ENCODE peak calls at places on chromosomes 3 and 15, in four cellular contexts. M is K562, P is GM12878, L is HepG2. A is an unnamed sample.

GRCh38 chr3:195133462-195133861 is 137.5 kb downstream of the XXYLT1 start:
- DNase-seq in M (no peak), P (no peak), L (no peak), A (no peak)

GRCh38 chr3:65483475-65483874 is 555.2 kb downstream of the MAGI1 start:
- DNase-seq in M (no peak), P (no peak), L (no peak), A (no peak)

GRCh38 chr3:192133271-192133670 is 594.1 kb downstream of the FGF12 start:
- DNase-seq in M (no peak), P (no peak), L (no peak), A (no peak)

GRCh38 chr3:194749631-194750271 is 64.1 kb downstream of the FAM43A start:
- DNase-seq in M (peak), P (no peak), L (peak), A (no peak)

GRCh38 chr3:96959902-96960596 is 145.7 kb downstream of the EPHA6 start:
- DNase-seq in M (no peak), P (no peak), L (no peak), A (no peak)

GRCh38 chr3:140242818-140243276 is 307.9 kb downstream of the CLSTN2 start:
- DNase-seq in M (no peak), P (no peak), L (no peak), A (no peak)

GRCh38 chr15:34810455-34811146 is 15.3 kb upstream of the ACTC1 start:
- DNase-seq in M (peak), P (no peak), L (no peak), A (no peak)

GRCh38 chr15:55774113-55774970 is 31.4 kb upstream of the PRTG start:
- DNase-seq in M (peak), P (no peak), L (peak), A (peak)

GRCh38 chr3:173396191-173397041 is 1.1 kb upstream of the NLGN1 start:
- DNase-seq in M (no peak), P (no peak), L (no peak), A (no peak)

GRCh38 chr3:123791417-123791816 is 92.7 kb downstream of the MYLK start:
- DNase-seq in M (no peak), P (no peak), L (no peak), A (no peak)

GRCh38 chr3:141738636-141739363 is 702 bp downstream of the RNF7 start:
- DNase-seq in M (peak), P (no peak), L (no peak), A (no peak)

GRCh38 chr3:36172699-36173098 is 207.6 kb upstream of the STAC start:
- DNase-seq in M (no peak), P (no peak), L (no peak), A (no peak)

GRCh38 chr3:111667621-111668239 is 72.6 kb upstream of the ZBED2 start:
- DNase-seq in M (no peak), P (peak), L (no peak), A (peak)

GRCh38 chr3:14788644-14789043 is 30.1 kb upstream of the FGD5 start:
- DNase-seq in M (no peak), P (no peak), L (no peak), A (no peak)

GRCh38 chr15:38247336-38247735 is 5.3 kb upstream of the SPRED1 start:
- DNase-seq in M (no peak), P (no peak), L (no peak), A (no peak)

GRCh38 chr15:20352241-20353200 is 189.1 kb downstream of the GOLGA6L6 start:
- DNase-seq in M (no peak), P (no peak), L (no peak), A (no peak)

GRCh38 chr3:13882876-13883275 is 3.0 kb upstream of the WNT7A start:
- DNase-seq in M (no peak), P (no peak), L (no peak), A (no peak)

GRCh38 chr3:151837057-151837456 is 23.1 kb downstream of the AADAC start:
- DNase-seq in M (peak), P (no peak), L (no peak), A (peak)

GRCh38 chr3:127184870-127185216 is 8.1 kb upstream of the PRR23E start:
- DNase-seq in M (no peak), P (no peak), L (no peak), A (no peak)

GRCh38 chr3:184568918-184569829 is 7.6 kb downstream of the EPHB3 start:
- DNase-seq in M (peak), P (no peak), L (no peak), A (no peak)

GRCh38 chr3:100129944-100130343 is 15.6 kb upstream of the FILIP1L start:
- DNase-seq in M (no peak), P (no peak), L (no peak), A (peak)

DNA sequence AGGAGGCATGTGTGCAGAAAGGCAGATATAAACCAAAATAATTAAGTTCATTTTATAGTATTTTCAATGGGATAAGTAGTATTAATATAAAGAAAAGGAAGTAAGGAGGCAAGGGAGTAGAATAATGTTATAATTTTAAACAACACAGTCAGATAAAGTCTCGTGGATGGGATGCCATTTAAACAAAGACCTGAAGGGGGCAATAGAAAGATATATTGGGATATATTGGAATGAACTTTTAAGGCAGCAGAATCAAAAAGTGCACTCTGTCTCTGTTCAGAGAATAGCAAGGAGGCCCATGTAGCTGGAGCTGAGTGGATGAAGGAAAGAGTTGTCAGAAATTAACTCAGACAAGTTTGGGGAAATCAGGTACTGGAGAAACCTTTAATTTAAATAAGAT is 158.7 kb downstream of the CGGBP1 start:
- DNase-seq in M (no peak), P (no peak), L (no peak), A (no peak)
- TF ChIP-seq GABPA in M (no peak), P (no peak), L (no peak), A (no peak)

DNA sequence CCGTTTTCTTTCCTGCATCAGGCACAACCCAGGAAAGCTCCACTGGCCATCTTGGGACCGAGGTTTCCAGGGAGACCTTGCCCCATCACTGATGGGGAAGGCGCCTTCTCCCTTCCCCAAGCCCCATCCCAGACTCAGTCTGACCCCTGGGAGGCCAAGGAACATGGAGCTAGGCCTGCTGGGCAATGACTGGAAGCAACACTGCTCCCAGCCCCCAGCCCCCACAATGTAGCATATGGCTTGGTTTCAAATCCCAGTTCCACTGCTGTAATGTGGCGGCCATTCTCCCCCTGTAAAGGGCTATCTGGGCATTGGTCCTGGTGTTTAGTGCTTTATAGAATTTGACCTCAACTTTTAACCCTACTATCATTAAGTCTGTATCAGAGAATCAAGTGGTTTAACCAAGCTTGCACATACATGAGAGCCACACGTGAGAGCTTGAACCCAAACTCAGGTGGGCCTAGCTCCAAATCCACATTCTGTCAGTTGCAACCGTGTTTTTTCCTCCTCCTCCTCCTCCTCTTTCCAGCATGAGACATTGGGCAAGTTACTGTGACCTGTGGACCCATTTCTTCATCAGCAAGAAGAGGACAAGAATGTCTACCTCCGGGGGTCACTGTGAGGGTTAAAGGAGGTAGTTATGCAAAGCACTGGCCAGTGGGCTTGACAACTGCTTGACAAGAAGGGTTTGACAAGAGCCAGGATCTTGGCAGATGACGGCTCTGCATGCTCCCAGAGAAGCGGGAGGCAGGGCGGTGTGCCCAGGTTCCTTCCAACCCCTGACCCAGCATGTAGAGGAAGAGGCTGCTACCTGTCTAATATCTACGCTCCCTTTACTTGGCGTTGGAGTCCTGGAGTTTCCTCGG is 37.4 kb downstream of the KLHL25 start:
- DNase-seq in M (no peak), P (no peak), L (no peak), A (no peak)
- TF ChIP-seq GABPA in M (no peak), P (no peak), L (no peak), A (no peak)

GRCh38 chr3:170044280-170044679 is 6.5 kb downstream of the GPR160 start:
- DNase-seq in M (no peak), P (no peak), L (no peak), A (peak)
- TF ChIP-seq GABPA in M (no peak), P (no peak), L (no peak), A (no peak)

GRCh38 chr15:80429964-80430363 is 25.8 kb downstream of the ARNT2 start:
- DNase-seq in M (no peak), P (no peak), L (no peak), A (no peak)

GRCh38 chr15:80434926-80435720 is 30.9 kb downstream of the ARNT2 start:
- DNase-seq in M (no peak), P (no peak), L (peak), A (no peak)

GRCh38 chr15:80436511-80437307 is 32.5 kb downstream of the ARNT2 start:
- DNase-seq in M (no peak), P (no peak), L (peak), A (no peak)

GRCh38 chr15:80433836-80434235 is 29.7 kb downstream of the ARNT2 start:
- DNase-seq in M (no peak), P (no peak), L (no peak), A (no peak)

DNA sequence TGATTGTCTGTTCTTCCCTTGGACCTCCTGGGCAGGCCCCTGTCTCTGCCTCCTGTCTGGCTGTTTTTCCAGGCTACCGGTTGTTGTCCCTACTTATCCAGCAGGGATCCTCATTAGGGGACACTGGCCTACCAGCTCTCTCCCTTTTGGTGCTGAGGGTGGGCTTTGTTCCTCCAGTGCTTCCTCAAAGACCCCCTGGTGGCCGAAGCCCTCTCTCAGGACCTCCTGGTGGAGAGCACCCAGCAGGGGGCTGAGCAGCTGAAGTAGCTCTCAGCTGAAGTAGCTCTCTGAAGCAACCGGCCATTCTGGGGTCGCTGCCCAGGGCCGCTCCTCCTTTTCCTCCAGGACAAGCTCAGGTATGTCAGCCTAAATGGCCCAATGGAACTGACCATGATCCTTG is 27.5 kb downstream of the ARNT2 start:
- DNase-seq in M (no peak), P (no peak), L (no peak), A (no peak)
- TF ChIP-seq GABPA in M (no peak), P (no peak), L (no peak), A (no peak)

DNA sequence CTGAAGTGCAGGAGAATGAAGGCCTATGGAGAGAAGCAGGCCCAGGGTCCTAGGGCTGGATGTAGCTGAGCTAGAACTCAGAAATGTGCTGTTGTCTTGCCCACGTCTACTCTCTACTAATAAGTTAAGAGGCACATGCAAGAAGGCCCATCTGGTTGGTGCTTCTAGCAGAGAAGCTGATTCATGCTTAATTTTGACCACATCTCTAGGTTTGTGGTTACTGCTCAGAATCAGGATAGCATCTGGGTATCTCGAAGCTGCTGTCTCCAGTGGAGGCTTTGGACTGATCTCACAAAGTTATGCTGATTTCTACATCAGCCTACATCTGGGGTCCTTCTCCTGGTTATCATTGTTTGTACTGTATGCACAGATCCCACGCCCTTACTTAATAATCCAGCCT is 87.3 kb downstream of the CACNA1D start:
- DNase-seq in M (no peak), P (no peak), L (no peak), A (no peak)
- TF ChIP-seq GABPA in M (no peak), P (no peak), L (no peak), A (no peak)

DNA sequence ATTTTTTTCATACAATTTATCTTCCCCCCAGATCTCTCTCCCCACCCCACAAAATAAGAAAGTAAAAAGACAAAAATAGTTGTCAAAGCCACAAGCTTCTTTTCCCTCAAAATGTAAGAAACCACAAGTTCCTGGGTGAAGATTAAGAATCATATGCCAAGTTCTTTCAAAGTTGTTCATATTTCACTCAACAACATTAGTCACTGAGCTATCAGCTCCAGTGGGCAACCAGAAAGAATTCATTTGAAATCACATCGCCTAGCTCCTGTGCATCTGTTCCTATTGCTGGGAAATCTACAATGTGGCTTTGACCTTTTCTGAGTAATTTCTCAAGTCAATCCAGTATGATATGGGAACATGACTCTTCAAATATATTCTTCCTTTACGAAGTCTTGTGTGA is 681.6 kb upstream of the ARPP21 start:
- DNase-seq in M (no peak), P (no peak), L (no peak), A (peak)
- TF ChIP-seq GABPA in M (no peak), P (no peak), L (no peak), A (no peak)

GRCh38 chr15:68734886-68735285 is 85.8 kb downstream of the ANP32A start:
- DNase-seq in M (no peak), P (no peak), L (no peak), A (no peak)
- TF ChIP-seq GABPA in M (no peak), P (no peak), L (no peak), A (no peak)

DNA sequence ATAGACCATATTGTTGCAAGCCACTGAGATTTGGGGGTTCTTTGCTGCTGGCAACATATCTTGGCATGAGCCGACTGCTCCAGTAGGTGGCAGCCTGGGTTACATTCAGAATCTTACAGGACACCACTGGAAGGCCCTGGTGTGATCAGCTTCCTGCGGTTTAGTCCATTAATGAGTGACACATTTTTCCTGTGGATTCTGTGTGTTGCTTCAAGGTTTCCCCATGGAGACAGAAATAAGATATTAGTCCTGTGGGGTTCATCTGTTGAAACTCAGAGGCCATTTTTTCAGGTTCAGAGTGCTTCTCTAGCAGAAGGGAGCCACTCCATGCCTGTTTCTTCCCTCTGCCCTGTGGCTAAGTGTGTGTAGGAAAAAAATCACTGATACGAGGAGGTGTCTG is 116.2 kb downstream of the MFSD1 start:
- DNase-seq in M (peak), P (no peak), L (peak), A (peak)
- TF ChIP-seq GABPA in M (no peak), P (no peak), L (no peak), A (no peak)